ENCODE peak calls at places on chromosomes 1 and 21, in nine cellular contexts. F, A, E, Z, Y, N, V, G and K are unnamed samples.

GRCh38 chr1:203361843-203362524 is 11.1 kb upstream of the FMOD start:
- DNase-seq in E (no peak), V (peak), N (peak), Z (no peak), Y (peak), A (no peak), G (no peak), F (no peak), K (no peak)

GRCh38 chr1:38953433-38953860 is 11.8 kb upstream of the RHBDL2 start:
- DNase-seq in Z (no peak), V (no peak), Y (no peak), A (no peak), F (no peak), N (no peak), E (no peak), G (no peak), K (no peak)

GRCh38 chr1:90850181-90850924 is 133.3 kb upstream of the BARHL2 start:
- DNase-seq in Z (no peak), G (peak), A (no peak), Y (no peak), E (no peak), F (no peak), V (peak), N (no peak), K (peak)

GRCh38 chr1:68231627-68232303 is 558 bp downstream of the WLS start:
- DNase-seq in Y (no peak), A (peak), Z (peak), E (no peak), G (peak), N (peak), F (peak), V (peak), K (peak)

GRCh38 chr1:220908757-220909156 is 29.5 kb downstream of the HLX start:
- DNase-seq in N (peak), Y (no peak), F (no peak), A (no peak), G (no peak), Z (peak), V (no peak), E (no peak), K (no peak)

GRCh38 chr1:89528382-89528780 is 3.8 kb downstream of the LRRC8B start:
- DNase-seq in V (no peak), Y (no peak), G (no peak), F (no peak), A (no peak), E (no peak), Z (no peak), N (no peak), K (no peak)

GRCh38 chr1:27588256-27589232 is 15.4 kb downstream of the AHDC1 start:
- DNase-seq in E (no peak), V (peak), A (no peak), G (no peak), F (no peak), Z (no peak), N (peak), Y (no peak), K (peak)

GRCh38 chr1:38084700-38085099 is 38.1 kb upstream of the POU3F1 start:
- DNase-seq in G (no peak), Y (no peak), V (no peak), F (no peak), A (no peak), Z (no peak), N (no peak), E (no peak), K (peak)

GRCh38 chr21:26169061-26169610 is 1.4 kb downstream of the APP start:
- DNase-seq in A (no peak), V (peak), Z (no peak), F (no peak), G (peak), Y (no peak), N (peak), E (no peak), K (peak)

GRCh38 chr1:171142081-171142450 is 43.0 kb upstream of the FMO2 start:
- DNase-seq in V (peak), F (peak), G (peak), A (peak), Z (peak), E (no peak), Y (no peak), N (peak), K (peak)

GRCh38 chr1:40381268-40382109 is 8.0 kb downstream of the SMAP2 start:
- DNase-seq in V (no peak), F (no peak), Y (no peak), N (no peak), E (no peak), G (no peak), A (no peak), Z (no peak), K (no peak)

GRCh38 chr1:103265551-103265950 is 157.2 kb upstream of the COL11A1 start:
- DNase-seq in Z (no peak), A (no peak), Y (no peak), E (no peak), N (peak), G (no peak), V (no peak), F (no peak), K (no peak)

GRCh38 chr1:209202826-209203439 is 380.6 kb upstream of the CAMK1G start:
- DNase-seq in V (no peak), E (no peak), A (no peak), Z (peak), F (no peak), N (peak), Y (no peak), G (no peak), K (peak)

GRCh38 chr1:30384286-30385245 is 338.8 kb downstream of the MATN1 start:
- DNase-seq in E (no peak), A (peak), Z (no peak), G (no peak), N (no peak), F (no peak), V (peak), Y (peak), K (peak)

DNA sequence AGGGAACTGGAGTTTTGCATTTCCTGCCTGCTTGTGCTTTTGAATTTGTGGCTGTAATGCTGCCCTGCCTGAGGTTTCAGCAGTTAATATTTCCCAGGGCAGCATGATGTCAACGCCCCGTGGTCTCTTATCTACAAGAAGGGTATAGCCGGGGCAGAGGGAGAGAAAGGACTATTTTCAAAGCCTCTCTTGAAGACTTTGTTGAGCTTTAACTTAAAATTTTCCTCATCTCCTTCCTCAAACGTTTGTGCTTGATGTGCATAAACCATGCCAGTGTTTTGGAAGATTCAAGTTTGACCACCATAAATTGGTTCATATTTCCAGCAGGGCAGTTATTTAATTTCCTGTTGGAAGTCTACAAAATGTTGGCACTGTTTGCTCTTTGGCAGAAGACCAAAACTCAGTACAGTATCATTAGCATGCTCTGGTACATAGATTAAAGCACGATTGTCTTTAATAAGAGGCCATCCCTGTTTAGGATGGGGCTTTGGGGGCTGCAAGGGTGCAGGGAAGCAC is 43.4 kb downstream of the ROR1 start:
- DNase-seq in V (no peak), N (peak), F (no peak), E (no peak), Y (no peak), G (no peak), Z (no peak), A (no peak), K (no peak)
- H3K27ac ChIP-seq in V (no peak), N (no peak), F (peak), E (no peak), Y (no peak), G (no peak), Z (no peak), A (no peak), K (no peak)

GRCh38 chr1:36247538-36247937 is 23.3 kb downstream of the THRAP3 start:
- DNase-seq in Y (no peak), N (no peak), F (no peak), Z (no peak), A (no peak), V (no peak), E (no peak), G (no peak), K (no peak)
- H3K27ac ChIP-seq in Y (no peak), N (peak), F (no peak), Z (no peak), A (peak), V (no peak), E (no peak), G (no peak), K (peak)

DNA sequence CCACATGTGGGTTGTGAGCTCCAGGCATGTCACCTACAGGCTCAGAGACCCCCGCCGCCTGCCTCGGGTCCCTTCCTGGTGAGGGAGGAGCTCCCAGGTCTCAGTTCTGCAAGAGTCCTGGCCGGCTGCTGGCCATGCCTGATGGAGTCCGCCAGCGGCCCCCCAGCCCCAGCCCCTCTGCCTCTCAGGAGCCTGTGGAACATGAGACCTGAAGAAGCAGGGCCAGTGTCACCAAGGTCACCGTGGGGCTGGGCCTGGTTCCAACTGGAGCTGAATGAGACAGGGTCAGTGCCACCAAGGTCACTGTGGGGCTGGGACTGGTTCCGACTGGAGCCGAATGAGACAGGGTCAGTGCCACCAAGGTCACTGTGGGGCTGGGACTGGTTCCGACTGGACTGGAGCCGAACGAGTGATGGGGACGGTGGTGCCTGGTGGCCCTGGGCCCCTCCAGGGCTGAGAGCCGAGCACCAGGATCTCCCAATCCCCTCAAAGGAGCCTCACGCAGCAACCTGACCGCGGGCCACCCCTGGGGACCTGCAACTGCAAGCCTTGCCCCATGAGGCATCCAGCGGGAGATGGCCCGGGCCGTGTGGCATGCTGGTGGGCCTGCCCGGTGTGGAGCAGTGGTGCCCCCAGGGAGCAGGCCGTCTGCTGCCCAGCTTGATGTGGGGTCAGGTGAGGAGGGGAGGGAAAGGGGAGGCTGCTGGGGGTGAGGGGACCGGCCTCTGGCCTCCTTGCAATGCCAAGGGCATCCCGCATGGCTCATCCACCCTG is 14.5 kb upstream of the PTTG1IP start:
- DNase-seq in G (no peak), F (peak), A (no peak), Y (peak), N (no peak), E (no peak), V (no peak), Z (no peak), K (no peak)
- H3K27ac ChIP-seq in G (no peak), F (no peak), A (no peak), Y (no peak), N (no peak), E (no peak), V (no peak), Z (no peak), K (no peak)

GRCh38 chr1:29239142-29239541 is 2.8 kb downstream of the PTPRU start:
- DNase-seq in Z (no peak), Y (no peak), G (no peak), V (no peak), A (no peak), N (no peak), F (no peak), E (no peak), K (no peak)
- H3K27ac ChIP-seq in Z (no peak), Y (no peak), G (no peak), V (no peak), A (peak), N (no peak), F (no peak), E (no peak), K (no peak)

GRCh38 chr1:59556802-59557548 is 257.8 kb upstream of the HOOK1 start:
- DNase-seq in G (peak), E (no peak), A (no peak), F (no peak), N (no peak), V (no peak), Y (no peak), Z (no peak), K (no peak)

GRCh38 chr1:59553381-59553780 is 256.5 kb downstream of the FGGY start:
- DNase-seq in V (no peak), Y (no peak), F (no peak), G (no peak), A (no peak), Z (no peak), E (no peak), N (peak), K (no peak)

GRCh38 chr1:59552001-59552400 is 255.1 kb downstream of the FGGY start:
- DNase-seq in N (no peak), Y (peak), E (no peak), F (no peak), Z (no peak), A (no peak), V (no peak), G (no peak), K (no peak)

GRCh38 chr1:59554011-59554673 is 257.2 kb downstream of the FGGY start:
- DNase-seq in Y (no peak), V (peak), A (no peak), Z (no peak), G (no peak), F (no peak), N (no peak), E (no peak), K (peak)

DNA sequence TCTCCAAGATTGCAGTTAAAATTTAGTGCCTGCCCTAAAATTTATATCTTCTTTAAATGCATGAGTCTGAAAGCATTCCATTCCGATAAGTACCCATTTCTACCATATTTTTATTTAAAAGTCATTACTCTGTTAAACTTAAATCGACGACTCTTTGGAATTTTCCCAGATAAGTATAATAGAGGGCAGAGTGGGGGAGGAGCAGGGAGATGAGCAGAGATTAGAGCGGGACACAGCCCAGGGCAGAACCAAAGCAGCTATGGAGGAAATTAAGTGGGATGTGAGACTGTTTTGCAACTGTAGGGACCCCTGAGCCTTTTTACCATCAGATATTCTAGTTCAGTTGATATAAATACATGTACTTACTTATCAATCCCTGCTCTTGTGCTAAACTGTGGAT is 257.9 kb downstream of the FGGY start:
- DNase-seq in Z (no peak), V (no peak), E (no peak), N (no peak), F (no peak), G (no peak), A (no peak), Y (no peak), K (no peak)
- H3K27ac ChIP-seq in Z (no peak), V (no peak), E (no peak), N (no peak), F (no peak), G (no peak), A (no peak), Y (no peak), K (no peak)